ENCODE peak calls at places on chromosomes 13 and 19, in nine cellular contexts. One of them, this sample, is unnamed.

GRCh38 chr19:48454150-48454730 is 1.1 kb upstream of the KCNJ14 start:
- DNase-seq in breast epithelium: no peak
- DNase-seq in bronchial epithelial cell: no peak
- DNase-seq in CD8-positive, alpha-beta T cell: no peak
- DNase-seq in heart left ventricle: no peak
- DNase-seq in IMR-90: no peak
- DNase-seq in left lung: no peak
- DNase-seq in AG04450: no peak
- DNase-seq in uterus: no peak
- DNase-seq in this sample: no peak

GRCh38 chr13:22871248-22871647 is 309.5 kb upstream of the SGCG start:
- DNase-seq in CD8-positive, alpha-beta T cell: no peak
- DNase-seq in bronchial epithelial cell: no peak
- DNase-seq in uterus: no peak
- DNase-seq in left lung: no peak
- DNase-seq in breast epithelium: no peak
- DNase-seq in heart left ventricle: no peak
- DNase-seq in IMR-90: no peak
- DNase-seq in AG04450: no peak
- DNase-seq in this sample: no peak

GRCh38 chr19:47779524-47780214 is 1.2 kb downstream of the SELENOW start:
- DNase-seq in left lung: peak; percentile 60
- DNase-seq in uterus: peak; percentile 68
- DNase-seq in heart left ventricle: peak; percentile 86
- DNase-seq in CD8-positive, alpha-beta T cell: no peak
- DNase-seq in breast epithelium: no peak
- DNase-seq in IMR-90: no peak
- DNase-seq in AG04450: no peak
- DNase-seq in bronchial epithelial cell: no peak
- DNase-seq in this sample: no peak

GRCh38 chr19:23522431-23522830 is 127.2 kb upstream of the ZNF91 start:
- DNase-seq in uterus: no peak
- DNase-seq in AG04450: no peak
- DNase-seq in CD8-positive, alpha-beta T cell: no peak
- DNase-seq in heart left ventricle: no peak
- DNase-seq in IMR-90: no peak
- DNase-seq in breast epithelium: no peak
- DNase-seq in left lung: no peak
- DNase-seq in bronchial epithelial cell: no peak
- DNase-seq in this sample: no peak

GRCh38 chr19:18741566-18742121 is 49.5 kb downstream of the COMP start:
- DNase-seq in left lung: peak; percentile 80
- DNase-seq in IMR-90: no peak
- DNase-seq in CD8-positive, alpha-beta T cell: no peak
- DNase-seq in AG04450: no peak
- DNase-seq in uterus: peak; percentile 36
- DNase-seq in breast epithelium: peak; percentile 83
- DNase-seq in heart left ventricle: peak; percentile 50
- DNase-seq in bronchial epithelial cell: no peak
- DNase-seq in this sample: no peak

GRCh38 chr13:29707876-29708543 is 112.5 kb upstream of the SLC7A1 start:
- DNase-seq in bronchial epithelial cell: peak; percentile 33
- DNase-seq in left lung: no peak
- DNase-seq in IMR-90: peak; percentile 41
- DNase-seq in uterus: no peak
- DNase-seq in AG04450: peak; percentile 2
- DNase-seq in breast epithelium: no peak
- DNase-seq in CD8-positive, alpha-beta T cell: peak; percentile 13
- DNase-seq in heart left ventricle: peak; percentile 33
- DNase-seq in this sample: no peak

GRCh38 chr13:32261567-32261966 is 53.6 kb downstream of the ZAR1L start:
- DNase-seq in AG04450: peak; percentile 50
- DNase-seq in IMR-90: peak; percentile 92
- DNase-seq in heart left ventricle: peak; percentile 88
- DNase-seq in uterus: peak; percentile 96
- DNase-seq in CD8-positive, alpha-beta T cell: no peak
- DNase-seq in breast epithelium: no peak
- DNase-seq in bronchial epithelial cell: peak; percentile 71
- DNase-seq in left lung: peak; percentile 73
- DNase-seq in this sample: no peak

GRCh38 chr19:48812094-48812929 is 1.5 kb upstream of the BCAT2 start:
- DNase-seq in CD8-positive, alpha-beta T cell: peak; percentile 53
- DNase-seq in heart left ventricle: peak; percentile 91
- DNase-seq in breast epithelium: peak; percentile 79
- DNase-seq in bronchial epithelial cell: peak; percentile 28
- DNase-seq in AG04450: no peak
- DNase-seq in uterus: peak; percentile 95
- DNase-seq in IMR-90: peak; percentile 13
- DNase-seq in left lung: peak; percentile 90
- DNase-seq in this sample: no peak

GRCh38 chr13:97262058-97262457 is 39.9 kb downstream of the MBNL2 start:
- DNase-seq in left lung: no peak
- DNase-seq in bronchial epithelial cell: no peak
- DNase-seq in breast epithelium: no peak
- DNase-seq in heart left ventricle: no peak
- DNase-seq in uterus: no peak
- DNase-seq in IMR-90: no peak
- DNase-seq in AG04450: no peak
- DNase-seq in CD8-positive, alpha-beta T cell: no peak
- DNase-seq in this sample: no peak

GRCh38 chr19:19527674-19528625 is 761 bp upstream of the YJEFN3 start:
- DNase-seq in heart left ventricle: no peak
- DNase-seq in IMR-90: no peak
- DNase-seq in breast epithelium: no peak
- DNase-seq in AG04450: no peak
- DNase-seq in left lung: no peak
- DNase-seq in CD8-positive, alpha-beta T cell: no peak
- DNase-seq in bronchial epithelial cell: no peak
- DNase-seq in uterus: no peak
- DNase-seq in this sample: no peak

GRCh38 chr13:100210966-100211710 is 122.2 kb downstream of the PCCA start:
- DNase-seq in uterus: no peak
- DNase-seq in bronchial epithelial cell: no peak
- DNase-seq in IMR-90: peak; percentile 23
- DNase-seq in left lung: no peak
- DNase-seq in breast epithelium: no peak
- DNase-seq in heart left ventricle: no peak
- DNase-seq in AG04450: no peak
- DNase-seq in CD8-positive, alpha-beta T cell: no peak
- DNase-seq in this sample: no peak

GRCh38 chr13:36712785-36713184 is 39.0 kb downstream of the SERTM1 start:
- DNase-seq in heart left ventricle: no peak
- DNase-seq in uterus: peak; percentile 75
- DNase-seq in CD8-positive, alpha-beta T cell: no peak
- DNase-seq in bronchial epithelial cell: no peak
- DNase-seq in left lung: no peak
- DNase-seq in IMR-90: peak; percentile 5
- DNase-seq in breast epithelium: no peak
- DNase-seq in AG04450: peak; percentile 2
- DNase-seq in this sample: peak; percentile 24

DNA sequence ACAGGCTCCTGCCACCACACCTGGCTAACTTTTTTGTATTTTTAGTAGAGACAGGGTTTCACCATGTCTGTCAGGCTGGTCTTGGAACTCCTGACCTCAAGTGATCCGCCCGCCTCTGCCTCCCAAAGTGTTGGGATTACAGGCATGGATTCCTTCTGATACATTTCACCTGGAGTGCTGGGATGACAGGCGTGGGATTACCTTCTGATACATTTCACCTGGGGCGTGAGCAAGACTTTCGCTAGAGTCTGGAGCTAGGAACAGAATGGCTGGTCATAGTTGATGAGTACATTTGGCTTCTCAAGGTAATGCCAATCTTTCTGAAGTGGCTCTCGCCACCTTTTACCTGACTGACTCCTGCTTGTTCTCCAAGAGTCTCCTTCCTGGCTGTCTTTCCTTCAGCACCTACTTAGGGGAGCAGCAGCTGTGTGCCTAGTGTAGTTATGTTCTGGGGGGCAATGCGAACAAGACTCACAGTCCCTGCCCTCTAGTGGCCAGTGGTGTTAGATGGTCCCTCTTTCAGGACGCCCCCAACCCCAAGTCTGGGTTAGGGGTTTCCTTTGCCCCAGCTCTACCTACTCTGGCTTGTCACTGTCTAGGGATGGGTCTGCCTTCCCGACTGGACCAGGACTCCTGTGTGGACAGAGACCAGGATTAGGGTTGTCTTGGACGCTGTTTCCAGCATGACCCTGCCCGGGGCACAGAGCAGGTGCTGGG is 19.3 kb downstream of the PPP1R37 start:
- DNase-seq in AG04450: no peak
- DNase-seq in IMR-90: no peak
- DNase-seq in heart left ventricle: no peak
- DNase-seq in CD8-positive, alpha-beta T cell: no peak
- DNase-seq in left lung: no peak
- DNase-seq in uterus: no peak
- DNase-seq in breast epithelium: no peak
- DNase-seq in bronchial epithelial cell: no peak
- DNase-seq in this sample: no peak
- TF ChIP-seq CTCF in AG04450: no peak
- TF ChIP-seq CTCF in IMR-90: no peak
- TF ChIP-seq CTCF in heart left ventricle: no peak
- TF ChIP-seq CTCF in CD8-positive, alpha-beta T cell: no peak
- TF ChIP-seq CTCF in left lung: no peak
- TF ChIP-seq CTCF in uterus: no peak
- TF ChIP-seq CTCF in breast epithelium: no peak
- TF ChIP-seq CTCF in bronchial epithelial cell: peak; percentile 26
- TF ChIP-seq CTCF in this sample: no peak

DNA sequence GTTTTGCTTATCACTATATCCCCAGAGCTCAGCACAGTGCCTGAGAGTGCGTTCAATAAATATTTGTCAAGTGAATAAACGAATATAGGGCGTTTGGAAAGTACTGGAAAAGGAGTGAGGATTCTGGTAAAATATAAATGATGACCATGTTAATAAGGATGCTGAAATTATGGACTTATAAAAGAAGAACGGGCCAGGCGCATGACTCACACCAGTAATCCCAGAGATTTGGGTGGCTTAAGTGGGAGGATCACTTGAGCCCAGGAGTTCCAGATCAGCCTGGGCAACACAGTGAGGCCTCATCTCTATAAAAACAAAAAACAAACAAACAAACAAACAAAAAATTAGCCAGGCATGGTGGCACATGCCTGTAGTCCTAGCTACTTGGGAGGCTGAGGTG is 198.1 kb downstream of the VWA8 start:
- DNase-seq in left lung: no peak
- DNase-seq in heart left ventricle: no peak
- DNase-seq in uterus: no peak
- DNase-seq in IMR-90: no peak
- DNase-seq in breast epithelium: no peak
- DNase-seq in CD8-positive, alpha-beta T cell: no peak
- DNase-seq in AG04450: no peak
- DNase-seq in bronchial epithelial cell: no peak
- DNase-seq in this sample: no peak
- H3K27me3 ChIP-seq in left lung: no peaks in the 10 kb centered on the region
- H3K27me3 ChIP-seq in heart left ventricle: no peaks in the 10 kb centered on the region
- H3K27me3 ChIP-seq in uterus: no peaks in the 10 kb centered on the region
- H3K27me3 ChIP-seq in IMR-90: no peaks in the 10 kb centered on the region
- H3K27me3 ChIP-seq in breast epithelium: no peaks in the 10 kb centered on the region
- H3K27me3 ChIP-seq in CD8-positive, alpha-beta T cell: no peaks in the 10 kb centered on the region
- H3K27me3 ChIP-seq in AG04450: no peaks in the 10 kb centered on the region
- H3K27me3 ChIP-seq in bronchial epithelial cell: no peaks in the 10 kb centered on the region
- H3K27me3 ChIP-seq in this sample: no peaks in the 10 kb centered on the region

GRCh38 chr13:109778102-109778542 is 8.3 kb downstream of the IRS2 start:
- DNase-seq in AG04450: no peak
- DNase-seq in uterus: no peak
- DNase-seq in left lung: no peak
- DNase-seq in bronchial epithelial cell: peak; percentile 90
- DNase-seq in heart left ventricle: no peak
- DNase-seq in CD8-positive, alpha-beta T cell: no peak
- DNase-seq in breast epithelium: no peak
- DNase-seq in IMR-90: peak; percentile 39
- DNase-seq in this sample: no peak

GRCh38 chr13:109781384-109782065 is 4.9 kb downstream of the IRS2 start:
- DNase-seq in AG04450: no peak
- DNase-seq in CD8-positive, alpha-beta T cell: no peak
- DNase-seq in left lung: no peak
- DNase-seq in breast epithelium: no peak
- DNase-seq in uterus: no peak
- DNase-seq in heart left ventricle: no peak
- DNase-seq in IMR-90: no peak
- DNase-seq in bronchial epithelial cell: no peak
- DNase-seq in this sample: no peak

GRCh38 chr13:109779074-109779473 is 7.3 kb downstream of the IRS2 start:
- DNase-seq in bronchial epithelial cell: no peak
- DNase-seq in CD8-positive, alpha-beta T cell: peak; percentile 27
- DNase-seq in IMR-90: no peak
- DNase-seq in uterus: no peak
- DNase-seq in AG04450: no peak
- DNase-seq in heart left ventricle: no peak
- DNase-seq in left lung: no peak
- DNase-seq in breast epithelium: no peak
- DNase-seq in this sample: no peak

GRCh38 chr13:109780880-109781383 is 5.5 kb downstream of the IRS2 start:
- DNase-seq in AG04450: no peak
- DNase-seq in breast epithelium: no peak
- DNase-seq in uterus: no peak
- DNase-seq in left lung: no peak
- DNase-seq in CD8-positive, alpha-beta T cell: no peak
- DNase-seq in IMR-90: no peak
- DNase-seq in bronchial epithelial cell: no peak
- DNase-seq in heart left ventricle: no peak
- DNase-seq in this sample: no peak

DNA sequence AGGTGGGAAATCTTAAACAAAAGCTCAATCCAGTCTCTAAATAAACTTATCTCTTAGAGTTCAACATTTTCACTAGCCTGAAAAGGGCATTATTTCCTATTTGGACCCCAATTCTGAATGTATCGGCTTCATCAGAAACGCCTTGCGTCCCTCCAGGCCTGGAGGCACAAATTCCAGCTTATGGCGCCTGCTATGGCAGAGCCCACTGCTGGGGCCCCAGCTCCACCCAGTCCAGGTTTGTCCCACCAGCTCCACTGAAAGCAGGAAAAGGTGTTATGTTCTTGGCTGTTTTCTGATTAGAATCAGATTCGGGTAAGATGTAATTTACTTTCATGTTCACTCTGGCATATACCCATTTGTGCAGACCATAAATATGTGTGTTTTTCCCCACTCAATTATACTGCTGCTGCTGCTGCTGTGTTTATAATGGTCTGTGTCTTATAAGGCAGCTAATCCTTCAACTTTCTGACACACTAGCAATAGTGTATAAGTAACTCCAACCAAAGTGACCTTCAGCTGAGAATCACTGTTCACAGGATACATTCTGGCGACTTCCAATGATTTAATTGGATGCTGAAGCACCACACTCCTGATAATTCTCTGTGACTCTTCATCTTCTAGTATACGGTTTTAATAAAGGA is 6.4 kb downstream of the IRS2 start:
- DNase-seq in CD8-positive, alpha-beta T cell: no peak
- DNase-seq in breast epithelium: no peak
- DNase-seq in uterus: no peak
- DNase-seq in heart left ventricle: no peak
- DNase-seq in AG04450: no peak
- DNase-seq in left lung: no peak
- DNase-seq in bronchial epithelial cell: no peak
- DNase-seq in IMR-90: no peak
- DNase-seq in this sample: no peak
- H3K4me3 ChIP-seq in CD8-positive, alpha-beta T cell: no peak overlapping the region
- H3K4me3 ChIP-seq in breast epithelium: peak overlapping the region; percentile 81
- H3K4me3 ChIP-seq in uterus: peak overlapping the region; percentile 45
- H3K4me3 ChIP-seq in heart left ventricle: peak overlapping the region; percentile 47
- H3K4me3 ChIP-seq in AG04450: peak overlapping the region; percentile 41
- H3K4me3 ChIP-seq in left lung: no peak overlapping the region
- H3K4me3 ChIP-seq in bronchial epithelial cell: peak overlapping the region; percentile 48
- H3K4me3 ChIP-seq in IMR-90: no peak overlapping the region
- H3K4me3 ChIP-seq in this sample: peak overlapping the region; percentile 49

GRCh38 chr19:7602240-7602934 is 6.7 kb downstream of the CAMSAP3 start:
- DNase-seq in IMR-90: no peak
- DNase-seq in AG04450: no peak
- DNase-seq in breast epithelium: no peak
- DNase-seq in CD8-positive, alpha-beta T cell: no peak
- DNase-seq in left lung: peak; percentile 56
- DNase-seq in bronchial epithelial cell: no peak
- DNase-seq in uterus: no peak
- DNase-seq in heart left ventricle: no peak
- DNase-seq in this sample: no peak
- TF ChIP-seq CTCF in IMR-90: no peak
- TF ChIP-seq CTCF in AG04450: no peak
- TF ChIP-seq CTCF in breast epithelium: no peak
- TF ChIP-seq CTCF in CD8-positive, alpha-beta T cell: no peak
- TF ChIP-seq CTCF in left lung: no peak
- TF ChIP-seq CTCF in bronchial epithelial cell: no peak
- TF ChIP-seq CTCF in uterus: no peak
- TF ChIP-seq CTCF in heart left ventricle: no peak
- TF ChIP-seq CTCF in this sample: no peak